ENCODE peak calls at places on chromosomes 4 and X, in four cellular contexts. X is heart left ventricle, R is endothelial cell, K is HEK293T. S is an unnamed sample.

GRCh38 chr4:181194096-181194495 is 1049.1 kb upstream of the TENM3 start:
- DNase-seq in X (no peak), K (no peak), R (no peak), S (peak; percentile 30)

GRCh38 chr4:37651781-37652377 is 34.3 kb downstream of the RELL1 start:
- DNase-seq in R (no peak), K (no peak), X (no peak), S (no peak)

GRCh38 chr4:150256841-150257273 is 178.6 kb downstream of the DCLK2 start:
- DNase-seq in K (no peak), R (no peak), X (no peak), S (no peak)

GRCh38 chr4:107997001-107997788 is 7.5 kb downstream of the HADH start:
- DNase-seq in X (peak; percentile 55), K (no peak), R (no peak), S (no peak)

GRCh38 chrX:103831803-103832544 is at the start of gene RAB9B:
- DNase-seq in R (peak; percentile 32), K (peak; percentile 91), X (peak; percentile 70), S (no peak)

GRCh38 chr4:23036503-23036902 is 343.8 kb downstream of the GBA3 start:
- DNase-seq in K (no peak), X (no peak), R (no peak), S (peak; percentile 95)

GRCh38 chr4:165464813-165465381 is 86.1 kb downstream of the CPE start:
- DNase-seq in K (peak; percentile 50), X (no peak), R (no peak), S (peak; percentile 1)

GRCh38 chr4:95204873-95205272 is 343.9 kb downstream of the UNC5C start:
- DNase-seq in X (no peak), R (no peak), K (peak; percentile 19), S (no peak)

GRCh38 chrX:120302434-120302833 is 8.8 kb downstream of the TMEM255A start:
- DNase-seq in R (no peak), X (no peak), K (no peak), S (no peak)

GRCh38 chrX:43733699-43734098 is 77.6 kb downstream of the MAOA start:
- DNase-seq in K (no peak), R (no peak), X (no peak), S (no peak)

GRCh38 chrX:24025741-24026402 is 1.1 kb downstream of the KLHL15 start:
- DNase-seq in X (no peak), K (no peak), R (no peak), S (peak; percentile 44)

GRCh38 chrX:119512145-119512800 is 44.0 kb downstream of the SLC25A5 start:
- DNase-seq in X (peak; percentile 45), K (peak; percentile 89), R (peak; percentile 50), S (peak; percentile 78)

GRCh38 chrX:111483876-111484275 is 27.6 kb upstream of the SERTM2 start:
- DNase-seq in K (no peak), R (no peak), X (no peak), S (no peak)

GRCh38 chrX:3244955-3245354 is 101.5 kb downstream of the MXRA5 start:
- DNase-seq in X (no peak), R (no peak), K (no peak), S (peak; percentile 12)

GRCh38 chrX:74540635-74541249 is 73.7 kb downstream of the RLIM start:
- DNase-seq in R (no peak), K (no peak), X (no peak), S (no peak)

GRCh38 chr4:78237360-78237759 is 180.2 kb downstream of the FRAS1 start:
- DNase-seq in K (no peak), X (no peak), R (no peak), S (no peak)

GRCh38 chrX:104566921-104567501 is 1.0 kb downstream of the IL1RAPL2 start:
- DNase-seq in R (peak; percentile 14), X (no peak), K (no peak), S (no peak)

GRCh38 chrX:121455890-121456289 is 408.5 kb downstream of the GLUD2 start:
- DNase-seq in X (no peak), K (no peak), R (no peak), S (no peak)

GRCh38 chr4:71648448-71648847 is 135.4 kb downstream of the GC start:
- DNase-seq in X (no peak), R (no peak), K (no peak), S (no peak)

GRCh38 chr4:61273237-61273636 is 73.1 kb downstream of the ADGRL3 start:
- DNase-seq in R (no peak), X (no peak), K (no peak), S (no peak)

GRCh38 chrX:44036336-44036735 is 63.1 kb upstream of the NDP start:
- DNase-seq in X (no peak), K (no peak), R (no peak), S (no peak)

GRCh38 chr4:6114601-6115000 is 85.7 kb downstream of the JAKMIP1 start:
- DNase-seq in R (no peak), K (no peak), X (no peak), S (no peak)

GRCh38 chr4:139672732-139673131 is 7.1 kb downstream of the MGST2 start:
- DNase-seq in R (no peak), X (no peak), K (no peak), S (no peak)

GRCh38 chr4:132071815-132072214 is 1077.3 kb upstream of the PCDH10 start:
- DNase-seq in R (no peak), X (no peak), K (no peak), S (no peak)

GRCh38 chr4:187618701-187619278 is 376.8 kb upstream of the ZFP42 start:
- DNase-seq in K (no peak), R (no peak), X (no peak), S (no peak)

GRCh38 chrX:132855760-132856341 is 102.6 kb downstream of the HS6ST2 start:
- DNase-seq in K (no peak), R (no peak), X (no peak), S (no peak)

GRCh38 chr4:155888171-155888570 is 15.3 kb upstream of the TDO2 start:
- DNase-seq in R (no peak), K (no peak), X (no peak), S (no peak)

GRCh38 chrX:15512401-15512965 is 11.9 kb downstream of the BMX start:
- DNase-seq in K (no peak), X (no peak), R (no peak), S (no peak)

GRCh38 chr4:121777625-121778024 is 12.7 kb upstream of the SMIM43 start:
- DNase-seq in R (no peak), X (no peak), K (no peak), S (no peak)

GRCh38 chr4:54800831-54801530 is 143.2 kb downstream of the KIT start:
- DNase-seq in K (no peak), X (no peak), R (no peak), S (no peak)

GRCh38 chr4:142550955-142551354 is 295.1 kb downstream of the INPP4B start:
- DNase-seq in X (no peak), K (no peak), R (no peak), S (no peak)

GRCh38 chrX:112688242-112688641 is 8.5 kb upstream of the LHFPL1 start:
- DNase-seq in R (no peak), K (no peak), X (no peak), S (no peak)

GRCh38 chr4:142282870-142283431 is 563.1 kb downstream of the INPP4B start:
- DNase-seq in K (no peak), R (peak; percentile 39), X (no peak), S (no peak)

GRCh38 chr4:189059996-189060570 is 880.6 kb upstream of the FRG1 start:
- DNase-seq in X (no peak), K (no peak), R (no peak), S (no peak)

GRCh38 chrX:39848900-39849299 is 248.9 kb downstream of the BCOR start:
- DNase-seq in X (no peak), K (no peak), R (no peak), S (no peak)

GRCh38 chr4:144903953-144904711 is 193.9 kb downstream of the ANAPC10 start:
- DNase-seq in R (no peak), X (no peak), K (no peak), S (no peak)

GRCh38 chr4:128825226-128825625 is 15.7 kb downstream of the JADE1 start:
- DNase-seq in X (no peak), K (no peak), R (no peak), S (peak; percentile 38)

GRCh38 chr4:151931563-151931962 is 170.8 kb upstream of the GATB start:
- DNase-seq in K (no peak), R (no peak), X (no peak), S (no peak)

GRCh38 chr4:21992330-21992729 is 43.8 kb upstream of the KCNIP4 start:
- DNase-seq in K (no peak), R (no peak), X (no peak), S (no peak)